ENCODE peak calls at places on chromosomes 13 and 19, in four cellular contexts. Q is transverse colon, Y is heart left ventricle, J is cardiac muscle cell. Z is an unnamed sample.

GRCh38 chr19:18328340-18329034 is 5.6 kb upstream of the LSM4 start:
- DNase-seq in Q (peak), Y (peak), J (peak), Z (peak)

GRCh38 chr19:28615966-28616365 is 597.0 kb downstream of the UQCRFS1 start:
- DNase-seq in Q (no peak), Y (no peak), J (no peak), Z (no peak)

GRCh38 chr13:112873851-112874750 is 94.9 kb upstream of the MCF2L start:
- DNase-seq in Q (peak), Y (peak), J (peak), Z (peak)

GRCh38 chr13:33349996-33350826 is 64.7 kb upstream of the STARD13 start:
- DNase-seq in Q (peak), Y (peak), J (peak), Z (peak)

GRCh38 chr19:49017666-49018351 is 918 bp upstream of the LHB start:
- DNase-seq in Q (peak), Y (peak), J (peak), Z (peak)

GRCh38 chr13:97448503-97449251 is 14.7 kb downstream of the RAP2A start:
- DNase-seq in Q (no peak), Y (no peak), J (no peak), Z (no peak)

GRCh38 chr19:16527971-16528521 is 14.2 kb downstream of the CHERP start:
- DNase-seq in Q (no peak), Y (no peak), J (peak), Z (no peak)

GRCh38 chr19:56097776-56098175 is 23.3 kb downstream of the ZNF787 start:
- DNase-seq in Q (no peak), Y (no peak), J (no peak), Z (no peak)

GRCh38 chr13:73832203-73832602 is 302.0 kb downstream of the KLF12 start:
- DNase-seq in Q (no peak), Y (no peak), J (no peak), Z (no peak)

GRCh38 chr19:294819-295686 is 3.9 kb upstream of the PLPP2 start:
- DNase-seq in Q (peak), Y (no peak), J (peak), Z (no peak)

GRCh38 chr13:48853381-48854102 is 122.2 kb upstream of the FNDC3A start:
- DNase-seq in Q (no peak), Y (peak), J (peak), Z (no peak)

GRCh38 chr19:56177564-56178243 is 1.9 kb downstream of the GALP start:
- DNase-seq in Q (no peak), Y (no peak), J (no peak), Z (no peak)

GRCh38 chr19:42185281-42185680 is 32.2 kb downstream of the DEDD2 start:
- DNase-seq in Q (no peak), Y (no peak), J (peak), Z (no peak)

GRCh38 chr19:49924004-49924880 is 4.8 kb upstream of the ATF5 start:
- DNase-seq in Q (peak), Y (no peak), J (no peak), Z (peak)

GRCh38 chr13:46386996-46387851 is at the start of gene RUBCNL:
- DNase-seq in Q (peak), Y (peak), J (no peak), Z (peak)

GRCh38 chr19:917323-918151 is at the start of gene KISS1R:
- DNase-seq in Q (no peak), Y (no peak), J (no peak), Z (peak)

GRCh38 chr13:93345061-93345460 is 118.5 kb downstream of the GPC6 start:
- DNase-seq in Q (no peak), Y (no peak), J (no peak), Z (no peak)

GRCh38 chr19:48137411-48137810 is 26.8 kb upstream of the PLA2G4C start:
- DNase-seq in Q (no peak), Y (no peak), J (no peak), Z (no peak)

GRCh38 chr19:13557756-13558398 is 51.6 kb upstream of the CACNA1A start:
- DNase-seq in Q (peak), Y (no peak), J (no peak), Z (no peak)

GRCh38 chr19:29590278-29590677 is 15.8 kb upstream of the POP4 start:
- DNase-seq in Q (no peak), Y (no peak), J (no peak), Z (no peak)

GRCh38 chr13:51739403-51740112 is 64.4 kb downstream of the DHRS12 start:
- DNase-seq in Q (no peak), Y (no peak), J (no peak), Z (no peak)

GRCh38 chr13:46113596-46113995 is 8.8 kb upstream of the CPB2 start:
- DNase-seq in Q (no peak), Y (no peak), J (peak), Z (no peak)

GRCh38 chr19:19362075-19362474 is 41.4 kb downstream of the MAU2 start:
- DNase-seq in Q (no peak), Y (no peak), J (no peak), Z (no peak)

DNA sequence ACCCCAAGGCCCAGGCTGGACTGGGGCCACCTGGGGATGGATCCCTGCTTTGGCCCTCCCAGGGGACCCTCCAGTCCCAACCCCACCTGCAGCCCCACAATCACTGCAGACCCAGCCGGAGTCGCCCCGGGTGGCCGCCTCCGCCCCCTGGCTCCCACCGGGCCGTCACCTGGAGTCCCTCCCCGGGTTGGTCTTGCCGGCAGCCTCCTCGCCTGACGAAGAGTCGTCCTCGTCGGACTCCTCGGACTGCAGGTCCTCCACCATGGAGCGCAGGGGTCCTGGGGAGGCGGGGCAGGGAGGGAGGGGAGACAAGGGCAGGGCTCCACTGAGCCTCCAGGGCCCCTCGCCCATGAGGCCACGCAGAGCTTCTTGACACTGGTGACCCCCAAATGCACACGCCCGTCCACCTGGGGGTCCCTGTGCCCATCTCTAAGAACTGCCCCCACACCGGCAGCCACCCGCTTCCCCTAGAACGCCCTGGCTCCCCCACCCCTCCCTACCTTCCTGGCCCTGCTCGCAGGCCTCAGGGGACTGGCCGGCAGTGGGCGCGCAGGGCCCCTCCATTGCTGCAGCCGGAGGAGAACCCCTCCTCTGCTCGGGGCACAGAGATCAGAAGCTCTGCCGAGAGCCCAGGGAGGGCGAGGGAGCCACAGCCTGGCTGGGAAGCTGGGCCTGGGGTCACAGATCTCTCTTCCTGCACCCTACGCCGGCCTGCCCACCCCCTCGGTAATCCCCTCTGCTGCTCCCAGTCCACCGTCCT is 63.4 kb downstream of the MLLT1 start:
- DNase-seq in Q (no peak), Y (no peak), J (no peak), Z (no peak)
- H3K4me3 ChIP-seq in Q (no peak), Y (no peak), J (no peak), Z (no peak)

DNA sequence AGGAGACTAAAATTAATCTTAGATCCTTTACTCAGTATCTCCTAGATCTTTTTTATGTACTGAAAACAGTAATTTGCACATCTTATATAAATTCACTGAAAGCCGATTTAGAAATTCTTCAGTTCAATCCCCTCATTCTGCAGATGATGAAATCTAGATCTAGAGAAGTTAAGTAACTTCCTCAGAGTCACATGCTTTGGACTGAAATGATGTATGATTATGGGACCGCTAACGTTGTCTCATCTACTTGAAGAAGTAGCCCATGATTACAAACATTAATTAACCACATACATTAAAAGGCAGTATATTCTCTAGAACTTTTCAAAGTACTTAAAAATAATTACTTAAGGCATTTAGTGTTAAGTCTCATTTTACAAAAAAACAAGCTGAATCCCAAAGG is 37.8 kb downstream of the ELF1 start:
- DNase-seq in Q (no peak), Y (no peak), J (peak), Z (no peak)
- H3K4me3 ChIP-seq in Q (peak), Y (peak), J (no peak), Z (no peak)

GRCh38 chr13:71621152-71622124 is 245.6 kb downstream of the DACH1 start:
- DNase-seq in Q (no peak), Y (no peak), J (peak), Z (no peak)

GRCh38 chr13:71625694-71626093 is 241.3 kb downstream of the DACH1 start:
- DNase-seq in Q (no peak), Y (no peak), J (peak), Z (no peak)

GRCh38 chr13:71626396-71626795 is 240.6 kb downstream of the DACH1 start:
- DNase-seq in Q (no peak), Y (no peak), J (no peak), Z (no peak)

GRCh38 chr13:71625183-71625582 is 241.8 kb downstream of the DACH1 start:
- DNase-seq in Q (no peak), Y (no peak), J (peak), Z (no peak)

DNA sequence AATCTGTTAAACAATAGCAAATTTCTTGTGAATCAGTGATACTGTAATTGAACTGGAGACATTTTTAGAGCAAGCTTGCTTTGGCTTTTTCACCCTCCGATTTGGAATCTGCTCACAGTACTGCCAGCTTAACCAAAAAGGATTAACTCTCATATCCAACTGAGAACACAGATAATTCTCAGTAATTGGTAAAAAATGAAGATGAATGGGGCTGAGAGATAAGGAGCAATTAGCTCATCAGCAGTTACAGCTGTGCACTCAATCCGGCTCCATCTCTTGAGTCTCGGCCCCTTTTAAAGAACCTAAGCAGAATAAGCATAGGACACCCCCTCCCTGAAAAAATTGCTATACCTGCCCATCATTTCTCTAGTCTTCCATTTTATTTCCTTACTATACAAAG is 242.4 kb downstream of the DACH1 start:
- DNase-seq in Q (no peak), Y (no peak), J (peak), Z (no peak)
- H3K4me3 ChIP-seq in Q (no peak), Y (no peak), J (no peak), Z (no peak)

DNA sequence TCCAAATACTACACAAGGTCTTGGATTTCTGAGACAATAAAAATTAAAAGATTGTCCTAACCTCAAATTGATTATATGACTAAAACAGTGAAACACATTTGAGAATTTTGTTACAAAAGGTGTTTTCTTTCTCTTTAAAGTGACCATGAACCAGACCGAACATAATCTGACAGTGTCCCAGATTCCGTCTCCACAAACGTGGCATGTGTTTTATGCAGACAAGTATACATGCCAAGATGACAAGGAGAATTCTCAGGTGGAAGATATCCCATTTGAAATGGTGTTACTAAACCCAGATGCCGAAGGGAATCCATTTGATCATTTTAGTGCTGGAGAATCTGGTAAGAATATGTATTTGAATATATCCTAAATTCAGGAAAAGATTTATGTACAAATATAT is 10.4 kb downstream of the GPR180 start:
- DNase-seq in Q (no peak), Y (no peak), J (no peak), Z (no peak)
- H3K4me3 ChIP-seq in Q (no peak), Y (no peak), J (no peak), Z (no peak)

GRCh38 chr13:31965361-31966066 is 66.1 kb upstream of the FRY start:
- DNase-seq in Q (no peak), Y (no peak), J (peak), Z (no peak)
- H3K4me3 ChIP-seq in Q (no peak), Y (no peak), J (no peak), Z (no peak)